ENCODE peak calls at places on chromosomes 7 and 10, in eight cellular contexts. R, F, Z, I, T, H, M and X are unnamed samples.
A peak's percentile ranks its signal among the peaks of the same experiment; 100 is the strongest.

GRCh38 chr10:78408671-78409472 is 375.2 kb downstream of the RPS24 start:
- DNase-seq in R (no peak), F (no peak), Z (peak; percentile 90), I (peak; percentile 41), T (peak; percentile 84), H (peak; percentile 92), M (peak; percentile 7), X (peak; percentile 88)

GRCh38 chr7:744854-745430 is 17.9 kb upstream of the PRKAR1B start:
- DNase-seq in R (no peak), F (peak; percentile 36), Z (no peak), I (no peak), T (peak; percentile 33), H (peak; percentile 40), M (no peak), X (no peak)

GRCh38 chr10:103706760-103707159 is 148.6 kb downstream of the SH3PXD2A start:
- DNase-seq in R (no peak), F (no peak), Z (no peak), I (no peak), T (no peak), H (no peak), M (no peak), X (no peak)

GRCh38 chr7:83305027-83305426 is 142.3 kb upstream of the PCLO start:
- DNase-seq in R (no peak), F (no peak), Z (no peak), I (no peak), T (no peak), H (no peak), M (no peak), X (no peak)

GRCh38 chr10:133008196-133008595 is 65.8 kb upstream of the CFAP46 start:
- DNase-seq in R (no peak), F (no peak), Z (no peak), I (no peak), T (no peak), H (no peak), M (no peak), X (no peak)

GRCh38 chr10:89646833-89647570 is 2.0 kb upstream of the PANK1 start:
- DNase-seq in R (no peak), F (no peak), Z (no peak), I (no peak), T (no peak), H (no peak), M (no peak), X (no peak)

GRCh38 chr10:17003151-17003550 is 126.5 kb downstream of the CUBN start:
- DNase-seq in R (no peak), F (no peak), Z (no peak), I (no peak), T (no peak), H (no peak), M (no peak), X (no peak)

GRCh38 chr10:97644961-97645360 is 4.5 kb downstream of the PI4K2A start:
- DNase-seq in R (no peak), F (no peak), Z (no peak), I (no peak), T (no peak), H (no peak), M (no peak), X (no peak)

GRCh38 chr7:74612015-74612829 is 45.3 kb upstream of the GTF2I start:
- DNase-seq in R (no peak), F (no peak), Z (no peak), I (no peak), T (peak; percentile 77), H (peak; percentile 66), M (peak; percentile 74), X (peak; percentile 49)

GRCh38 chr7:74604326-74605020 is 53.0 kb upstream of the GTF2I start:
- DNase-seq in R (no peak), F (no peak), Z (peak; percentile 91), I (peak; percentile 67), T (peak; percentile 82), H (no peak), M (no peak), X (peak; percentile 89)

GRCh38 chr7:74606101-74606908 is 51.2 kb upstream of the GTF2I start:
- DNase-seq in R (no peak), F (peak; percentile 88), Z (peak; percentile 57), I (peak; percentile 65), T (no peak), H (peak; percentile 76), M (no peak), X (peak; percentile 42)

GRCh38 chr7:74606909-74607255 is 50.6 kb upstream of the GTF2I start:
- DNase-seq in R (no peak), F (no peak), Z (no peak), I (no peak), T (no peak), H (no peak), M (no peak), X (no peak)
- H3K4me3 ChIP-seq in R (peak overlapping the region; percentile 57), F (peak overlapping the region; percentile 34), Z (peak overlapping the region; percentile 45), I (no peak overlapping the region), T (peak overlapping the region; percentile 52), H (peak overlapping the region; percentile 46), M (no peak overlapping the region), X (peak overlapping the region; percentile 30)

DNA sequence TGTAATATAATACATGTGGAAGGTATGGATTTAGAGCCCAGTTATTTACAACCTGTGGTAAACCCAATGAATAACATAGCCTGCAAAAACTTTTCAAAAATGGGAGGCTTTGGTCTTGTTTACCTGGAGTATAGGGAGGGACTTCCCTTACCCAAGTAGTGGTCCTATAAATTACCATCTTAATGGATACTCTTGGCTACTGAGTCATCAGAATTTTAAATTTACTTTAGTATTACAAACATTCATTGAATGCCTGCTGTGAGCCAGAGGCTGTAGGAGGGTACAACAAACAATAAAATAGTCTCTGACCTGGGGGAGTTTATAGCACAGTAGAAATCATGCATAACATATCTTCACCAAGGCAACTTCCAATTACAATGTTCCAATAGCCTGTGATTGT is 365.1 kb downstream of the BBS9 start:
- DNase-seq in R (no peak), F (no peak), Z (no peak), I (no peak), T (no peak), H (no peak), M (no peak), X (no peak)
- TF ChIP-seq POLR2A in R (no peak), F (no peak), Z (no peak), I (no peak), T (no peak), H (no peak), M (no peak), X (no peak)

GRCh38 chr7:116501425-116502167 is 2.1 kb downstream of the CAV2 start:
- DNase-seq in R (no peak), F (no peak), Z (peak; percentile 60), I (no peak), T (no peak), H (no peak), M (no peak), X (no peak)

GRCh38 chr7:116502201-116503096 is 2.9 kb downstream of the CAV2 start:
- DNase-seq in R (no peak), F (no peak), Z (no peak), I (no peak), T (no peak), H (no peak), M (no peak), X (no peak)

GRCh38 chr7:116499168-116500070 is at the start of gene CAV2:
- DNase-seq in R (peak; percentile 74), F (peak; percentile 84), Z (peak; percentile 69), I (peak; percentile 64), T (peak; percentile 62), H (peak; percentile 81), M (no peak), X (peak; percentile 65)

GRCh38 chr7:116497708-116498107 is 1.8 kb upstream of the CAV2 start:
- DNase-seq in R (no peak), F (no peak), Z (no peak), I (no peak), T (no peak), H (no peak), M (no peak), X (no peak)

DNA sequence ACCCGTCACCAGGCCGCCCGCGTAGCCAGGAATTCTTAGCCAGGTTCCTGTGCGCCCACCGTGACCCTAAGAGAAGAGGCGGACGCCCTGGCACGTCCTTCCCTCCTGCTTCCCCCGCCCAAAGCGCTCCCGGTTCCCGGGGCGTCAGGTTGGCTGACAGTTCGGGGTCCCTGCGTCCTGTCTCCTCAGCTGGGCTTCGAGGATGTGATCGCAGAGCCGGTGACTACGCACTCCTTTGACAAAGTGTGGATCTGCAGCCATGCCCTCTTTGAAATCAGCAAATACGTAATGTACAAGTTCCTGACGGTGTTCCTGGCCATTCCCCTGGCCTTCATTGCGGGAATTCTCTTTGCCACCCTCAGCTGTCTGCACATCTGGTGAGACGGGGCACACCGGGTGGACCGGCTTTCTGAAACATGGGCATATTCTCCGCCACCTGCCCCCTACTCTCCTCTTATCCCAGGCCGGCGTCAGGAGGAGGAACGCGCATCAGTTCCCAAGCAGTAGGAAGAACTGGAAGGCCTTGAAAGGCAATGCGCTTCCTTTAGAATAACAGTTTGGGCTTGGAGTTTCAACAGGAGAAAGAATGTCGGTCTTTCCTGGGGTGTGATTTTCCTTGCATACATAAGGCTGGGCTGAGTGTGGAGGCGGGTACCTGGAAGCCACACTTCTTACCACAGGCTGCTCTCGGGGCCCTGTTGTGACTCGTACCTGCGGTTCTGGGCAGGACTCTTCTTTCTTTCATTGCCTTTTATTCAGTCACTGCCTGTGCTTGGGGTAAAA is 724 bp downstream of the CAV2 start:
- DNase-seq in R (no peak), F (peak; percentile 68), Z (peak; percentile 29), I (peak; percentile 26), T (peak; percentile 52), H (peak; percentile 72), M (no peak), X (peak; percentile 73)
- TF ChIP-seq POLR2AphosphoS5 in R (no peak), F (peak; percentile 59), Z (no peak), I (no peak), T (no peak), H (peak; percentile 25), M (no peak), X (peak; percentile 62)

GRCh38 chr7:47573758-47574472 is 8.0 kb downstream of the TNS3 start:
- DNase-seq in R (no peak), F (no peak), Z (peak; percentile 71), I (no peak), T (no peak), H (no peak), M (peak; percentile 82), X (no peak)

GRCh38 chr7:47574473-47575328 is 7.2 kb downstream of the TNS3 start:
- DNase-seq in R (no peak), F (no peak), Z (peak; percentile 40), I (peak; percentile 75), T (no peak), H (no peak), M (peak; percentile 74), X (no peak)

GRCh38 chr7:47572101-47572460 is 9.8 kb downstream of the TNS3 start:
- DNase-seq in R (no peak), F (no peak), Z (no peak), I (peak; percentile 61), T (no peak), H (no peak), M (no peak), X (no peak)

GRCh38 chr7:47571355-47572100 is 10.4 kb downstream of the TNS3 start:
- DNase-seq in R (no peak), F (peak; percentile 92), Z (peak; percentile 83), I (peak; percentile 62), T (peak; percentile 59), H (peak; percentile 84), M (peak; percentile 90), X (no peak)

DNA sequence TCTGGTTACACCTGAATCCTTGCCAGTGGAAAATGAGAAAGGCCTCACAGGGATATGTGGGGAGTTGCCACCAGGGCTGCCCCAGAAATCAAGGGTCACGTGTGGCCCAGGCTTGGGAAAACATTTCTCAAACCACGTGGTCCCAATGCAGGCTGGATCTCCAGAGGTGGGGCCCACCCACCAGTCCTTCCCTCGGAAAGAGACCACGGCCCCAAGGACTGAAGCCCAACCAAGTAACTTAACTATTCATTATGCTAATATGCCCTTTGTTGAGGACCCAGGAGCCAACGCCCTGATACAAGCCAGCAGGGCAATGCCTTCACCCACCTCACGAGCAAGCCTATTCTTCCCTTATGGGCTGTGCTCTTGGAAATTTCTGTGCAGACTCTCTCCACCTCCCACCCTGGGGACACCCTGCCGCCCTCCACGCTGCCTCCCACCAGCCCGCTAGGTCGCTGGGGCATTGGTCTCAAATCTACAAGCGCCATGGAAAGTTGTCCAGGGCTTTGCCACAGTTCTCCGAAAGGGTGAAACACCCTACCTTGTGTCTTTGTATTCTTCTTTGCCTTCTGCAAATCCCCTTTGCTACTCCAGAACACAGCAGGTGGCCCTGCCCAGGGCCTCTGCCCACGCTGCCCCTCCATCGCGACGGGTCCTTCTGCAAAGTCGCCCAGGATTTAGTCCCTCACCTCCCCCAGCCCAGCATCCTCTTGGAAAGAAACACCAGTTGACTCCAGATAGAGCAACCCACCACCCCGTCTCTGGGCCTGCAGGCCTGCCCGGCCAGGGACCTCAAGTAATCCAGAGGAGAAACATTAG is 8.8 kb downstream of the TNS3 start:
- DNase-seq in R (no peak), F (no peak), Z (peak; percentile 49), I (no peak), T (no peak), H (no peak), M (peak; percentile 45), X (no peak)
- H3K4me3 ChIP-seq in R (no peak overlapping the region), F (no peak overlapping the region), Z (no peak overlapping the region), I (no peak overlapping the region), T (no peak overlapping the region), H (no peak overlapping the region), M (no peak overlapping the region), X (no peak overlapping the region)